ENCODE peak calls at places on chromosome 10, in ten cellular contexts. N is fibroblast of lung, R is testis, K is stomach, Z is heart left ventricle, S is MM.1S, H is tibial nerve, Q is SJSA1, X is right lobe of liver, O is mucosa of descending colon. P is an unnamed sample.

GRCh38 chr10:58919927-58920654 is 256.4 kb upstream of the PHYHIPL start:
- DNase-seq in S (no peak), Q (peak; percentile 87), N (peak; percentile 92), Z (no peak), H (no peak), R (no peak), X (no peak), O (no peak), K (no peak), P (no peak)

GRCh38 chr10:20855398-20856038 is 41.6 kb downstream of the NEBL start:
- DNase-seq in S (peak; percentile 10), R (no peak), H (no peak), K (no peak), X (no peak), O (no peak), N (peak; percentile 29), Z (no peak), Q (no peak), P (no peak)

GRCh38 chr10:123585477-123586445 is 80.4 kb upstream of the GPR26 start:
- DNase-seq in K (no peak), X (no peak), S (no peak), O (no peak), Q (no peak), Z (no peak), N (no peak), R (no peak), H (no peak), P (no peak)

GRCh38 chr10:131901181-131901829 is 497 bp downstream of the PPP2R2D start:
- DNase-seq in H (peak; percentile 18), Z (peak; percentile 68), N (peak; percentile 20), X (peak; percentile 84), R (peak; percentile 62), K (peak; percentile 63), Q (peak; percentile 52), O (peak; percentile 63), S (peak; percentile 40), P (peak; percentile 71)

GRCh38 chr10:105807930-105808587 is 1167.0 kb downstream of the SORCS3 start:
- DNase-seq in O (no peak), K (no peak), R (no peak), H (no peak), N (no peak), S (peak; percentile 30), X (no peak), Z (no peak), Q (no peak), P (no peak)

GRCh38 chr10:96585726-96586418 is 940 bp downstream of the TM9SF3 start:
- DNase-seq in X (no peak), S (peak; percentile 51), Q (no peak), K (no peak), N (no peak), H (no peak), R (no peak), O (peak; percentile 88), Z (no peak), P (peak; percentile 35)

GRCh38 chr10:89207801-89208551 is 859 bp upstream of the CH25H start:
- DNase-seq in Z (peak; percentile 71), Q (no peak), S (no peak), X (peak; percentile 62), K (no peak), H (no peak), O (peak; percentile 32), N (no peak), R (peak; percentile 33), P (peak; percentile 22)

GRCh38 chr10:73110345-73110849 is at the start of gene NUDT13:
- DNase-seq in X (peak; percentile 64), Z (peak; percentile 79), S (peak; percentile 86), R (peak; percentile 89), Q (peak; percentile 51), K (peak; percentile 70), O (peak; percentile 86), H (peak; percentile 55), N (peak; percentile 73), P (peak; percentile 76)

GRCh38 chr10:18094793-18095192 is 45.4 kb upstream of the CACNB2 start:
- DNase-seq in S (no peak), O (no peak), R (no peak), K (no peak), H (no peak), Z (no peak), Q (no peak), N (no peak), X (no peak), P (no peak)

GRCh38 chr10:120460191-120460590 is 3.2 kb downstream of the PLPP4 start:
- DNase-seq in H (no peak), Q (no peak), S (no peak), K (no peak), O (no peak), N (peak; percentile 83), X (no peak), Z (no peak), R (no peak), P (no peak)

GRCh38 chr10:68090586-68090985 is 15.5 kb upstream of the HERC4 start:
- DNase-seq in S (no peak), Z (no peak), Q (no peak), K (no peak), H (no peak), O (no peak), R (no peak), X (no peak), N (no peak), P (no peak)

GRCh38 chr10:128440513-128441160 is 314.4 kb upstream of the MKI67 start:
- DNase-seq in Z (no peak), K (no peak), N (no peak), H (no peak), S (no peak), O (no peak), X (no peak), Q (no peak), R (no peak), P (no peak)

GRCh38 chr10:129709101-129709500 is 242.1 kb downstream of the MGMT start:
- DNase-seq in H (no peak), S (no peak), N (no peak), Z (no peak), O (no peak), Q (no peak), K (no peak), R (no peak), X (peak; percentile 51), P (no peak)

GRCh38 chr10:32906595-32906994 is 51.4 kb downstream of the ITGB1 start:
- DNase-seq in N (no peak), H (no peak), Z (no peak), X (no peak), R (no peak), K (no peak), O (no peak), Q (no peak), S (no peak), P (no peak)

GRCh38 chr10:77442790-77443189 is 194.8 kb downstream of the KCNMA1 start:
- DNase-seq in R (no peak), O (no peak), S (no peak), Q (no peak), N (no peak), X (no peak), Z (no peak), K (no peak), H (no peak), P (peak; percentile 39)
- H3K4me1 ChIP-seq in R (no peaks in the 10 kb centered on the region), O (no peaks in the 10 kb centered on the region), S (no peaks in the 10 kb centered on the region), Q (no peaks in the 10 kb centered on the region), N (no peaks in the 10 kb centered on the region), X (no peaks in the 10 kb centered on the region), Z (no peaks in the 10 kb centered on the region), K (peaks cover 6% of the 10 kb centered on the region), H (no peaks in the 10 kb centered on the region), P (peaks cover 13% of the 10 kb centered on the region)

GRCh38 chr10:12705943-12706342 is 295.6 kb downstream of the CCDC3 start:
- DNase-seq in S (no peak), R (no peak), H (no peak), X (no peak), Q (no peak), Z (no peak), K (no peak), O (no peak), N (peak; percentile 29), P (no peak)
- H3K4me1 ChIP-seq in S (peaks cover 16% of the 10 kb centered on the region), R (peaks cover 48% of the 10 kb centered on the region), H (peaks cover 22% of the 10 kb centered on the region), X (no peaks in the 10 kb centered on the region), Q (peaks cover 76% of the 10 kb centered on the region), Z (peaks cover 38% of the 10 kb centered on the region), K (peaks cover 41% of the 10 kb centered on the region), O (peaks cover 8% of the 10 kb centered on the region), N (peaks cover 55% of the 10 kb centered on the region), P (peaks cover 33% of the 10 kb centered on the region)

DNA sequence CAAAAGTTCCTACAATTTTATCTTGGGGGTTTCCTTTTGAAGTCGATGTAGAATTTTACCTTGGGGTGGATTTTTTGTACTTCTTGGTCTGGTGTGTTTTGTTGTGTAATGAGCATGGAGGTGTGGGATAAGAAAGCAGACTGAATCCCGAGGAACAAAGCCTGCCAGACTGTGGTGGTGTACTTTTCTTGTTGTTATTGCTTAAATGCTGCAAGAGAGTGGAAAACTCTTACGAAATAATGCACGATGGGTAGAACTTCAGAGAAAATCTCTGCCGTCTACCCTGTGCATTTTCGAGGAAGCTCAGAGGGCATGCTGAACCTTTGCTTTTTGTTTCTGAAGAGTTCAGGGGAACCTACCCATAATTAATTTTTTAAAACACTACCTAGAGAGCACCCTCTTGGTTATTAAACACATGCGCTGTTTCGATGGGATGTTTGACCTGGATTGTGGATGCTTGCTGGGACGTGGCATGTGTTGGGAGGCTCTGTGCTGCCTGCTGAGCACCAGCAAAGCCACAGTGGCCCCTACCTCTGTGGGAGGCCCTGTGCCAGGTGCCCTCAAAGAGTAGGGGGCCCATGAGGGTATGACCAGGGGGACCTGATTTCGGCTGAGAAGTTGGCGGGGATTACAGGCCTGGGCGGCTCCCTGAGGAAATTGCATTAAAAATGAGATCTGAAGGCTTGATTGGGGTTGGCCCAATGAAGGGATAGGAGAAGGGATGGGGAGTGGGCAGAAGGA is 94.1 kb downstream of the TCF7L2 start:
- DNase-seq in K (no peak), O (no peak), H (no peak), Q (no peak), N (no peak), R (no peak), S (no peak), X (peak; percentile 22), Z (no peak), P (no peak)
- H3K4me1 ChIP-seq in K (peaks cover 23% of the 10 kb centered on the region), O (no peaks in the 10 kb centered on the region), H (peaks cover 19% of the 10 kb centered on the region), Q (peaks cover 33% of the 10 kb centered on the region), N (peaks cover 12% of the 10 kb centered on the region), R (peaks cover 14% of the 10 kb centered on the region), S (no peaks in the 10 kb centered on the region), X (no peaks in the 10 kb centered on the region), Z (peaks cover 35% of the 10 kb centered on the region), P (no peaks in the 10 kb centered on the region)

GRCh38 chr10:50360486-50360885 is 109.2 kb upstream of the ASAH2 start:
- DNase-seq in O (no peak), N (peak; percentile 37), Z (no peak), X (no peak), Q (no peak), S (no peak), H (no peak), R (no peak), K (no peak), P (no peak)

GRCh38 chr10:50358925-50359687 is 107.8 kb upstream of the ASAH2 start:
- DNase-seq in Q (no peak), Z (no peak), X (no peak), S (no peak), K (no peak), O (no peak), R (no peak), N (no peak), H (no peak), P (no peak)

GRCh38 chr10:50360077-50360476 is 108.8 kb upstream of the ASAH2 start:
- DNase-seq in X (no peak), R (no peak), H (no peak), N (no peak), Q (no peak), S (no peak), K (no peak), O (no peak), Z (no peak), P (no peak)

GRCh38 chr10:50361946-50362345 is 110.6 kb upstream of the ASAH2 start:
- DNase-seq in Q (no peak), N (no peak), K (no peak), Z (no peak), H (no peak), R (no peak), S (no peak), X (no peak), O (no peak), P (no peak)

GRCh38 chr10:50358411-50358810 is 107.1 kb upstream of the ASAH2 start:
- DNase-seq in N (no peak), K (no peak), O (no peak), Z (no peak), X (no peak), R (no peak), Q (no peak), S (no peak), H (no peak), P (no peak)
- H3K4me1 ChIP-seq in N (peaks cover 5% of the 10 kb centered on the region), K (peaks cover 18% of the 10 kb centered on the region), O (no peaks in the 10 kb centered on the region), Z (peaks cover 36% of the 10 kb centered on the region), X (no peaks in the 10 kb centered on the region), R (peaks cover 4% of the 10 kb centered on the region), Q (no peaks in the 10 kb centered on the region), S (peaks cover 6% of the 10 kb centered on the region), H (peaks cover 11% of the 10 kb centered on the region), P (peaks cover 6% of the 10 kb centered on the region)

P was measured in body of pancreas.